ENCODE peak calls at places on chromosomes 16 and 17, in five cellular contexts. One of them, this sample, is unnamed.

GRCh38 chr17:64129765-64130558 is at the start of gene ERN1:
- DNase-seq in mucosa of gallbladder: peak
- DNase-seq in stimulated activated CD8-positive, alpha-beta memory T cell treated with anti-CD3 and anti-CD28 coated beads, Interleukin-7, amount 100 ng/mL, for 24 hours: peak
- DNase-seq in HCEC 1CT: peak
- DNase-seq in HS-5: no peak
- DNase-seq in this sample: peak

GRCh38 chr17:56153215-56153614 is at the start of gene ANKFN1:
- DNase-seq in HS-5: no peak
- DNase-seq in stimulated activated CD8-positive, alpha-beta memory T cell treated with anti-CD3 and anti-CD28 coated beads, Interleukin-7, amount 100 ng/mL, for 24 hours: no peak
- DNase-seq in HCEC 1CT: no peak
- DNase-seq in mucosa of gallbladder: no peak
- DNase-seq in this sample: no peak

GRCh38 chr17:37493249-37494027 is 3.7 kb downstream of the DUSP14 start:
- DNase-seq in mucosa of gallbladder: no peak
- DNase-seq in stimulated activated CD8-positive, alpha-beta memory T cell treated with anti-CD3 and anti-CD28 coated beads, Interleukin-7, amount 100 ng/mL, for 24 hours: no peak
- DNase-seq in HCEC 1CT: peak
- DNase-seq in HS-5: peak
- DNase-seq in this sample: no peak

GRCh38 chr16:27430923-27431484 is 29.0 kb downstream of the IL21R start:
- DNase-seq in HS-5: no peak
- DNase-seq in HCEC 1CT: no peak
- DNase-seq in mucosa of gallbladder: peak
- DNase-seq in stimulated activated CD8-positive, alpha-beta memory T cell treated with anti-CD3 and anti-CD28 coated beads, Interleukin-7, amount 100 ng/mL, for 24 hours: no peak
- DNase-seq in this sample: no peak

GRCh38 chr17:63275968-63276349 is 170.1 kb downstream of the CYB561 start:
- DNase-seq in HCEC 1CT: peak
- DNase-seq in stimulated activated CD8-positive, alpha-beta memory T cell treated with anti-CD3 and anti-CD28 coated beads, Interleukin-7, amount 100 ng/mL, for 24 hours: no peak
- DNase-seq in HS-5: no peak
- DNase-seq in mucosa of gallbladder: no peak
- DNase-seq in this sample: no peak

GRCh38 chr17:59618894-59619312 is 792 bp upstream of the CLTC start:
- DNase-seq in HCEC 1CT: no peak
- DNase-seq in HS-5: peak
- DNase-seq in stimulated activated CD8-positive, alpha-beta memory T cell treated with anti-CD3 and anti-CD28 coated beads, Interleukin-7, amount 100 ng/mL, for 24 hours: no peak
- DNase-seq in mucosa of gallbladder: no peak
- DNase-seq in this sample: no peak

GRCh38 chr16:4936181-4936990 is 562 bp downstream of the PPL start:
- DNase-seq in mucosa of gallbladder: no peak
- DNase-seq in HS-5: no peak
- DNase-seq in HCEC 1CT: no peak
- DNase-seq in stimulated activated CD8-positive, alpha-beta memory T cell treated with anti-CD3 and anti-CD28 coated beads, Interleukin-7, amount 100 ng/mL, for 24 hours: no peak
- DNase-seq in this sample: peak

GRCh38 chr17:80023261-80024205 is 12.1 kb downstream of the TBC1D16 start:
- DNase-seq in HS-5: no peak
- DNase-seq in stimulated activated CD8-positive, alpha-beta memory T cell treated with anti-CD3 and anti-CD28 coated beads, Interleukin-7, amount 100 ng/mL, for 24 hours: no peak
- DNase-seq in mucosa of gallbladder: no peak
- DNase-seq in HCEC 1CT: no peak
- DNase-seq in this sample: peak

GRCh38 chr17:36855459-36855858 is 81.8 kb upstream of the LHX1 start:
- DNase-seq in mucosa of gallbladder: no peak
- DNase-seq in HS-5: no peak
- DNase-seq in HCEC 1CT: no peak
- DNase-seq in stimulated activated CD8-positive, alpha-beta memory T cell treated with anti-CD3 and anti-CD28 coated beads, Interleukin-7, amount 100 ng/mL, for 24 hours: no peak
- DNase-seq in this sample: no peak

GRCh38 chr17:38879878-38880727 is 10.2 kb downstream of the LASP1 start:
- DNase-seq in mucosa of gallbladder: no peak
- DNase-seq in HS-5: peak
- DNase-seq in stimulated activated CD8-positive, alpha-beta memory T cell treated with anti-CD3 and anti-CD28 coated beads, Interleukin-7, amount 100 ng/mL, for 24 hours: no peak
- DNase-seq in HCEC 1CT: peak
- DNase-seq in this sample: peak

GRCh38 chr16:69476920-69477418 is 52.5 kb downstream of the CYB5B start:
- DNase-seq in stimulated activated CD8-positive, alpha-beta memory T cell treated with anti-CD3 and anti-CD28 coated beads, Interleukin-7, amount 100 ng/mL, for 24 hours: no peak
- DNase-seq in HCEC 1CT: peak
- DNase-seq in HS-5: peak
- DNase-seq in mucosa of gallbladder: no peak
- DNase-seq in this sample: no peak

GRCh38 chr17:72687941-72688340 is 404.5 kb downstream of the SLC39A11 start:
- DNase-seq in HS-5: no peak
- DNase-seq in HCEC 1CT: no peak
- DNase-seq in stimulated activated CD8-positive, alpha-beta memory T cell treated with anti-CD3 and anti-CD28 coated beads, Interleukin-7, amount 100 ng/mL, for 24 hours: no peak
- DNase-seq in mucosa of gallbladder: no peak
- DNase-seq in this sample: no peak

GRCh38 chr17:17414316-17414937 is 62.4 kb upstream of the MED9 start:
- DNase-seq in HCEC 1CT: peak
- DNase-seq in mucosa of gallbladder: no peak
- DNase-seq in stimulated activated CD8-positive, alpha-beta memory T cell treated with anti-CD3 and anti-CD28 coated beads, Interleukin-7, amount 100 ng/mL, for 24 hours: no peak
- DNase-seq in HS-5: no peak
- DNase-seq in this sample: no peak

GRCh38 chr17:15364615-15365014 is 23.2 kb upstream of the TEKT3 start:
- DNase-seq in HCEC 1CT: peak
- DNase-seq in HS-5: no peak
- DNase-seq in mucosa of gallbladder: no peak
- DNase-seq in stimulated activated CD8-positive, alpha-beta memory T cell treated with anti-CD3 and anti-CD28 coated beads, Interleukin-7, amount 100 ng/mL, for 24 hours: no peak
- DNase-seq in this sample: no peak

GRCh38 chr16:74700206-74701040 is at the start of gene MLKL:
- DNase-seq in HCEC 1CT: peak
- DNase-seq in mucosa of gallbladder: peak
- DNase-seq in stimulated activated CD8-positive, alpha-beta memory T cell treated with anti-CD3 and anti-CD28 coated beads, Interleukin-7, amount 100 ng/mL, for 24 hours: peak
- DNase-seq in HS-5: peak
- DNase-seq in this sample: peak

GRCh38 chr16:49862694-49863093 is 6.8 kb upstream of the ZNF423 start:
- DNase-seq in HS-5: no peak
- DNase-seq in HCEC 1CT: no peak
- DNase-seq in stimulated activated CD8-positive, alpha-beta memory T cell treated with anti-CD3 and anti-CD28 coated beads, Interleukin-7, amount 100 ng/mL, for 24 hours: no peak
- DNase-seq in mucosa of gallbladder: no peak
- DNase-seq in this sample: no peak

GRCh38 chr17:73998246-73999220 is 204.9 kb upstream of the RPL38 start:
- DNase-seq in HS-5: no peak
- DNase-seq in stimulated activated CD8-positive, alpha-beta memory T cell treated with anti-CD3 and anti-CD28 coated beads, Interleukin-7, amount 100 ng/mL, for 24 hours: peak
- DNase-seq in HCEC 1CT: no peak
- DNase-seq in mucosa of gallbladder: peak
- DNase-seq in this sample: peak

GRCh38 chr16:82636485-82636884 is 9.7 kb downstream of the CDH13 start:
- DNase-seq in stimulated activated CD8-positive, alpha-beta memory T cell treated with anti-CD3 and anti-CD28 coated beads, Interleukin-7, amount 100 ng/mL, for 24 hours: no peak
- DNase-seq in HCEC 1CT: no peak
- DNase-seq in mucosa of gallbladder: peak
- DNase-seq in HS-5: no peak
- DNase-seq in this sample: no peak

GRCh38 chr16:48811478-48811877 is 201.5 kb upstream of the N4BP1 start:
- DNase-seq in HS-5: no peak
- DNase-seq in mucosa of gallbladder: no peak
- DNase-seq in HCEC 1CT: no peak
- DNase-seq in stimulated activated CD8-positive, alpha-beta memory T cell treated with anti-CD3 and anti-CD28 coated beads, Interleukin-7, amount 100 ng/mL, for 24 hours: no peak
- DNase-seq in this sample: no peak